ENCODE peak calls at places on chromosome 18, in seven cellular contexts. N, V, Y, G, R, K and I are unnamed samples.

GRCh38 chr18:23689031-23689615 is at the start of gene LAMA3:
- DNase-seq in N (no peak), V (no peak), Y (peak; percentile 38), G (peak; percentile 67), R (peak; percentile 46), K (no peak), I (peak; percentile 82)

GRCh38 chr18:21833619-21834300 is 93.2 kb downstream of the MIB1 start:
- DNase-seq in N (no peak), V (no peak), Y (no peak), G (no peak), R (no peak), K (no peak), I (no peak)

GRCh38 chr18:75212626-75213110 is 2.1 kb downstream of the TSHZ1 start:
- DNase-seq in N (no peak), V (no peak), Y (no peak), G (no peak), R (no peak), K (no peak), I (no peak)

GRCh38 chr18:10842821-10843220 is 306.5 kb downstream of the PIEZO2 start:
- DNase-seq in N (no peak), V (no peak), Y (no peak), G (no peak), R (no peak), K (no peak), I (no peak)

GRCh38 chr18:26548144-26549102 is at the start of gene KCTD1:
- DNase-seq in N (peak; percentile 34), V (peak; percentile 93), Y (peak; percentile 93), G (peak; percentile 94), R (peak; percentile 75), K (peak; percentile 41), I (peak; percentile 93)

GRCh38 chr18:41372266-41372665 is 582.8 kb upstream of the PIK3C3 start:
- DNase-seq in N (no peak), V (no peak), Y (no peak), G (no peak), R (no peak), K (no peak), I (no peak)

GRCh38 chr18:59359576-59359952 is 499 bp upstream of the LMAN1 start:
- DNase-seq in N (no peak), V (no peak), Y (no peak), G (no peak), R (no peak), K (no peak), I (no peak)

GRCh38 chr18:48802543-48803428 is 148.0 kb downstream of the SMAD7 start:
- DNase-seq in N (no peak), V (no peak), Y (no peak), G (no peak), R (no peak), K (no peak), I (no peak)

GRCh38 chr18:54255141-54255540 is 14.2 kb upstream of the POLI start:
- DNase-seq in N (no peak), V (no peak), Y (no peak), G (no peak), R (no peak), K (no peak), I (no peak)

GRCh38 chr18:56443508-56443907 is 194.9 kb downstream of the TXNL1 start:
- DNase-seq in N (no peak), V (no peak), Y (no peak), G (no peak), R (no peak), K (no peak), I (no peak)

GRCh38 chr18:49970288-49970687 is 157.0 kb upstream of the ACAA2 start:
- DNase-seq in N (no peak), V (no peak), Y (no peak), G (no peak), R (no peak), K (no peak), I (no peak)

GRCh38 chr18:49487711-49488310 is 777 bp upstream of the C18orf32 start:
- DNase-seq in N (no peak), V (peak; percentile 27), Y (no peak), G (no peak), R (no peak), K (no peak), I (no peak)

GRCh38 chr18:22839488-22839930 is 93.6 kb upstream of the RBBP8 start:
- DNase-seq in N (no peak), V (no peak), Y (no peak), G (no peak), R (no peak), K (no peak), I (no peak)

GRCh38 chr18:37502601-37503000 is 63.0 kb downstream of the CELF4 start:
- DNase-seq in N (no peak), V (no peak), Y (no peak), G (no peak), R (no peak), K (no peak), I (no peak)

GRCh38 chr18:69982417-69982816 is 34.7 kb upstream of the CD226 start:
- DNase-seq in N (no peak), V (no peak), Y (no peak), G (no peak), R (no peak), K (no peak), I (no peak)

GRCh38 chr18:7954229-7954628 is 387.1 kb downstream of the PTPRM start:
- DNase-seq in N (no peak), V (no peak), Y (no peak), G (no peak), R (no peak), K (no peak), I (no peak)

GRCh38 chr18:35474884-35475283 is 22.9 kb downstream of the INO80C start:
- DNase-seq in N (no peak), V (no peak), Y (no peak), G (no peak), R (no peak), K (no peak), I (no peak)

GRCh38 chr18:78717051-78717765 is 262.4 kb upstream of the SALL3 start:
- DNase-seq in N (no peak), V (no peak), Y (no peak), G (no peak), R (no peak), K (no peak), I (no peak)

GRCh38 chr18:36309436-36310391 is 12.2 kb downstream of the FHOD3 start:
- DNase-seq in N (peak; percentile 92), V (no peak), Y (no peak), G (peak; percentile 80), R (no peak), K (no peak), I (peak; percentile 91)